ENCODE peak calls at places on chromosomes 13 and 19, in four cellular contexts. Y, A, Q and N are unnamed samples.

GRCh38 chr19:19399733-19400438 is 5.6 kb upstream of the GATAD2A start:
- DNase-seq in A (no peak), Y (no peak), Q (no peak), N (no peak)

GRCh38 chr13:41546372-41547252 is 89.3 kb downstream of the RGCC start:
- DNase-seq in Y (no peak), Q (no peak), A (no peak), N (no peak)

GRCh38 chr19:32313866-32314265 is 31.5 kb upstream of the ZNF507 start:
- DNase-seq in Y (no peak), A (no peak), Q (no peak), N (no peak)

GRCh38 chr13:98871727-98872126 is 106.1 kb downstream of the DOCK9 start:
- DNase-seq in A (no peak), Q (no peak), Y (no peak), N (no peak)

GRCh38 chr13:40187324-40187795 is 479.1 kb downstream of the FOXO1 start:
- DNase-seq in A (no peak), Y (peak; percentile 38), Q (no peak), N (no peak)

GRCh38 chr19:41718761-41719160 is 10.3 kb downstream of the CEACAM5 start:
- DNase-seq in A (no peak), Y (no peak), Q (no peak), N (no peak)

GRCh38 chr13:110138009-110138699 is 168.8 kb downstream of the COL4A1 start:
- DNase-seq in Y (peak; percentile 65), A (peak; percentile 45), Q (peak; percentile 79), N (peak; percentile 86)

GRCh38 chr13:77810430-77810829 is 108.2 kb downstream of the EDNRB start:
- DNase-seq in Q (no peak), Y (no peak), A (no peak), N (no peak)

GRCh38 chr13:43242040-43242439 is 218.7 kb downstream of the DNAJC15 start:
- DNase-seq in A (no peak), Q (no peak), Y (no peak), N (no peak)

GRCh38 chr19:5045956-5046338 is 77.0 kb downstream of the KDM4B start:
- DNase-seq in A (no peak), Y (no peak), Q (no peak), N (no peak)

GRCh38 chr13:36362251-36362650 is 16.1 kb upstream of the SPART start:
- DNase-seq in A (no peak), Q (no peak), Y (no peak), N (no peak)

GRCh38 chr13:75934889-75935288 is 298.8 kb downstream of the LMO7 start:
- DNase-seq in A (no peak), Y (no peak), Q (no peak), N (no peak)

GRCh38 chr19:38658462-38659306 is 11.2 kb downstream of the ACTN4 start:
- DNase-seq in A (no peak), Q (no peak), Y (no peak), N (peak; percentile 81)

GRCh38 chr13:101522607-101523006 is 70.1 kb downstream of the ITGBL1 start:
- DNase-seq in Y (no peak), Q (no peak), A (no peak), N (no peak)